ENCODE peak calls at places on chromosomes 16 and 17, in four cellular contexts. C, Y, T and H are unnamed samples.

GRCh38 chr16:55468352-55468990 is 10.5 kb upstream of the MMP2 start:
- DNase-seq in C (no peak), Y (no peak), T (no peak), H (no peak)

GRCh38 chr16:74711938-74712337 is 11.3 kb upstream of the MLKL start:
- DNase-seq in C (no peak), Y (no peak), T (no peak), H (no peak)

GRCh38 chr17:77857613-77858012 is 100.9 kb upstream of the TNRC6C start:
- DNase-seq in C (peak), Y (no peak), T (no peak), H (no peak)

GRCh38 chr17:72030067-72030899 is 90.5 kb upstream of the SOX9 start:
- DNase-seq in C (peak), Y (peak), T (no peak), H (peak)

GRCh38 chr17:81476635-81477034 is 36.0 kb downstream of the ACTG1 start:
- DNase-seq in C (no peak), Y (no peak), T (no peak), H (no peak)

GRCh38 chr17:49741009-49741691 is 22.8 kb downstream of the FAM117A start:
- DNase-seq in C (peak), Y (no peak), T (no peak), H (no peak)

GRCh38 chr17:49979748-49980479 is 10.9 kb downstream of the DLX4 start:
- DNase-seq in C (no peak), Y (no peak), T (no peak), H (no peak)

GRCh38 chr16:83344014-83344413 is 463.8 kb upstream of the HSBP1 start:
- DNase-seq in C (peak), Y (no peak), T (no peak), H (no peak)

GRCh38 chr17:57257911-57258885 is 1.9 kb downstream of the MSI2 start:
- DNase-seq in C (no peak), Y (peak), T (no peak), H (no peak)